ENCODE peak calls at places on chromosomes 13 and 19, in eight cellular contexts. Q is stomach; R is BJ; G is SK-N-MC; I is CD8-positive, alpha-beta T cell; A is astrocyte of the cerebellum; D is neuronal stem cell; X is tibial nerve. K is an unnamed sample.

GRCh38 chr13:50599046-50599445 is 244.4 kb downstream of the DLEU7 start:
- DNase-seq in Q (no peak), R (no peak), G (no peak), I (no peak), A (no peak), D (no peak), X (no peak), K (no peak)

GRCh38 chr13:36866232-36866631 is 47.2 kb downstream of the RFXAP start:
- DNase-seq in Q (no peak), R (no peak), G (no peak), I (no peak), A (no peak), D (no peak), X (no peak), K (no peak)

GRCh38 chr19:46944123-46944718 is 75.4 kb upstream of the NPAS1 start:
- DNase-seq in Q (no peak), R (no peak), G (no peak), I (no peak), A (no peak), D (no peak), X (no peak), K (no peak)

GRCh38 chr19:35162471-35163326 is 8.2 kb downstream of the FXYD5 start:
- DNase-seq in Q (no peak), R (no peak), G (no peak), I (no peak), A (peak), D (no peak), X (no peak), K (no peak)

GRCh38 chr13:22801402-22802003 is 379.3 kb upstream of the SGCG start:
- DNase-seq in Q (no peak), R (no peak), G (no peak), I (no peak), A (no peak), D (no peak), X (no peak), K (no peak)

GRCh38 chr19:33376423-33376822 is 2.9 kb downstream of the CEBPG start:
- DNase-seq in Q (peak), R (peak), G (no peak), I (no peak), A (peak), D (no peak), X (peak), K (peak)

GRCh38 chr19:41309225-41310030 is 544 bp upstream of the CCDC97 start:
- DNase-seq in Q (no peak), R (no peak), G (no peak), I (no peak), A (no peak), D (no peak), X (no peak), K (no peak)

GRCh38 chr19:7787141-7787540 is 24.1 kb downstream of the CLEC4M start:
- DNase-seq in Q (no peak), R (no peak), G (no peak), I (no peak), A (no peak), D (no peak), X (no peak), K (no peak)

GRCh38 chr19:55096061-55096701 is 20.5 kb downstream of the EPS8L1 start:
- DNase-seq in Q (no peak), R (no peak), G (no peak), I (no peak), A (no peak), D (no peak), X (no peak), K (no peak)

GRCh38 chr13:113483504-113484287 is 6.8 kb downstream of the DCUN1D2 start:
- DNase-seq in Q (no peak), R (no peak), G (no peak), I (no peak), A (no peak), D (no peak), X (no peak), K (no peak)

GRCh38 chr19:3494051-3494450 is 6.4 kb downstream of the DOHH start:
- DNase-seq in Q (peak), R (no peak), G (no peak), I (peak), A (no peak), D (no peak), X (no peak), K (no peak)

GRCh38 chr19:46542428-46543230 is 47.0 kb upstream of the PNMA8B start:
- DNase-seq in Q (peak), R (peak), G (peak), I (peak), A (peak), D (peak), X (peak), K (peak)

GRCh38 chr19:52942371-52943133 is 19.3 kb upstream of the ZNF888 start:
- DNase-seq in Q (peak), R (peak), G (peak), I (peak), A (no peak), D (peak), X (peak), K (no peak)

GRCh38 chr13:40982772-40983171 is 36.3 kb downstream of the ELF1 start:
- DNase-seq in Q (no peak), R (no peak), G (peak), I (peak), A (peak), D (no peak), X (no peak), K (no peak)

GRCh38 chr19:55563261-55563690 is 17.4 kb downstream of the ZNF579 start:
- DNase-seq in Q (peak), R (no peak), G (no peak), I (no peak), A (no peak), D (no peak), X (no peak), K (no peak)

GRCh38 chr13:27131202-27131623 is 40.4 kb downstream of the USP12 start:
- DNase-seq in Q (no peak), R (no peak), G (no peak), I (peak), A (no peak), D (no peak), X (no peak), K (no peak)

GRCh38 chr19:37990362-37990761 is 83.4 kb downstream of the SIPA1L3 start:
- DNase-seq in Q (no peak), R (no peak), G (no peak), I (no peak), A (no peak), D (no peak), X (no peak), K (no peak)

GRCh38 chr19:30896551-30896950 is 452.7 kb downstream of the TSHZ3 start:
- DNase-seq in Q (no peak), R (no peak), G (no peak), I (no peak), A (no peak), D (no peak), X (no peak), K (no peak)

GRCh38 chr19:3868770-3869456 is at the start of gene ZFR2:
- DNase-seq in Q (no peak), R (no peak), G (no peak), I (peak), A (no peak), D (no peak), X (no peak), K (no peak)

GRCh38 chr13:84607614-84608013 is 725.3 kb upstream of the SLITRK1 start:
- DNase-seq in Q (no peak), R (peak), G (no peak), I (no peak), A (peak), D (no peak), X (no peak), K (peak)

GRCh38 chr19:57887195-57887941 is 1.5 kb downstream of the ZNF814 start:
- DNase-seq in Q (no peak), R (no peak), G (no peak), I (no peak), A (no peak), D (peak), X (no peak), K (no peak)

GRCh38 chr13:38635030-38635429 is 51.8 kb upstream of the FREM2 start:
- DNase-seq in Q (no peak), R (no peak), G (no peak), I (no peak), A (no peak), D (no peak), X (no peak), K (no peak)

GRCh38 chr13:34967851-34968562 is 25.9 kb downstream of the NBEA start:
- DNase-seq in Q (no peak), R (no peak), G (no peak), I (no peak), A (no peak), D (no peak), X (no peak), K (no peak)

GRCh38 chr13:40377783-40378182 is 288.7 kb downstream of the FOXO1 start:
- DNase-seq in Q (no peak), R (no peak), G (no peak), I (peak), A (no peak), D (no peak), X (no peak), K (no peak)

GRCh38 chr19:33277434-33277833 is 24.9 kb downstream of the CEBPA start:
- DNase-seq in Q (no peak), R (no peak), G (no peak), I (no peak), A (no peak), D (no peak), X (no peak), K (no peak)

GRCh38 chr13:100594255-100594654 is 5.7 kb upstream of the GGACT start:
- DNase-seq in Q (no peak), R (no peak), G (no peak), I (no peak), A (no peak), D (no peak), X (no peak), K (no peak)

GRCh38 chr19:2087621-2088100 is 8.5 kb downstream of the MOB3A start:
- DNase-seq in Q (no peak), R (no peak), G (no peak), I (peak), A (no peak), D (no peak), X (no peak), K (no peak)

GRCh38 chr13:47908200-47908902 is 92.7 kb downstream of the SUCLA2 start:
- DNase-seq in Q (no peak), R (no peak), G (no peak), I (no peak), A (peak), D (no peak), X (no peak), K (peak)

GRCh38 chr13:91710733-91711132 is 312.3 kb downstream of the GPC5 start:
- DNase-seq in Q (no peak), R (no peak), G (no peak), I (no peak), A (no peak), D (no peak), X (no peak), K (no peak)

GRCh38 chr13:38463047-38463446 is 113.4 kb downstream of the UFM1 start:
- DNase-seq in Q (no peak), R (no peak), G (no peak), I (no peak), A (no peak), D (no peak), X (no peak), K (no peak)

GRCh38 chr13:27036236-27036981 is 135.2 kb downstream of the USP12 start:
- DNase-seq in Q (no peak), R (no peak), G (no peak), I (no peak), A (no peak), D (no peak), X (no peak), K (no peak)

GRCh38 chr19:5398693-5399057 is 56.5 kb upstream of the ZNRF4 start:
- DNase-seq in Q (no peak), R (no peak), G (no peak), I (no peak), A (no peak), D (no peak), X (no peak), K (no peak)
- H3K4me3 ChIP-seq in Q (no peak), R (no peak), G (no peak), I (no peak), A (no peak), D (no peak), X (no peak), K (no peak)

DNA sequence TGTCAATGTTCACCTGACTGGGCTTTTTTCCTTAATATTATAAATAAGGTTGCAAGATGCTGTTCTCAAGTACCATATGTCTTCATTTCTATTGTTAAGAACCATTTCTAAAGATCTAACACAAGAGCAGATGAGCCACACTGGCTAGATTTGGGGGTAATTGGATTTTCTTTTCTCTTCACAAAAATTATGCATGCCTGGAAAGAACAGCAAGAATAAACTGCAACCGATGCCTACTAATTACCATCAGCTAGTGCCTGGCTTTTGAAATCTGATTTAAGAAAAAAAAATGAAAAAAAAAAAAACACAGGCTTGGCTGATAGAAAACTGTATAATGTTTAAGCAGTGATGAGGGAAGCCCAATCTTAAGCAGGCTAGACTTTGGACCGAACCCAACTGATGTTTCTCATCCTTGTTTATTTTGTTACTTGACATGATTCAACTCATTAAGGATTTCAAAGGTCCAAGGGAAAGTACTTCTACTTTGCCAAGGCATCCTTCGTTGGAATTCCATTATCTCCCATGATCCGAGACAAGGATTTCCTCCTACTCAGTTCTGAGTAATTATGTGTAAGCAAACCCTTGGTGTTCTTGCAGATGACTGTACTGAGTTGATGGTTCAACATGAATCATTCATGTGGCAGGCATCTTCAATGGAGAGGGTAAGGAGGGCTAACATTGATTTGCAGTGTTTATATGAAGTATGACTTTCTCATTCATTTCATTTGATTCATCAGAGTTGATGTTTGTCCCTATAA is 300.5 kb downstream of the SPRY2 start:
- DNase-seq in Q (no peak), R (peak), G (no peak), I (no peak), A (peak), D (no peak), X (no peak), K (peak)
- H3K4me3 ChIP-seq in Q (no peak), R (no peak), G (no peak), I (no peak), A (no peak), D (no peak), X (no peak), K (no peak)

GRCh38 chr13:108777421-108778420 is 148.3 kb downstream of the MYO16 start:
- DNase-seq in Q (no peak), R (no peak), G (peak), I (no peak), A (peak), D (peak), X (no peak), K (peak)

GRCh38 chr13:108776650-108777049 is 147.2 kb downstream of the MYO16 start:
- DNase-seq in Q (no peak), R (no peak), G (no peak), I (no peak), A (no peak), D (no peak), X (no peak), K (no peak)

GRCh38 chr13:108780706-108781105 is 151.3 kb downstream of the MYO16 start:
- DNase-seq in Q (no peak), R (no peak), G (no peak), I (no peak), A (no peak), D (no peak), X (no peak), K (no peak)

GRCh38 chr13:108779308-108779707 is 149.9 kb downstream of the MYO16 start:
- DNase-seq in Q (no peak), R (no peak), G (no peak), I (no peak), A (no peak), D (no peak), X (no peak), K (no peak)
- H3K4me3 ChIP-seq in Q (no peak), R (no peak), G (no peak), I (no peak), A (no peak), D (no peak), X (no peak), K (no peak)

DNA sequence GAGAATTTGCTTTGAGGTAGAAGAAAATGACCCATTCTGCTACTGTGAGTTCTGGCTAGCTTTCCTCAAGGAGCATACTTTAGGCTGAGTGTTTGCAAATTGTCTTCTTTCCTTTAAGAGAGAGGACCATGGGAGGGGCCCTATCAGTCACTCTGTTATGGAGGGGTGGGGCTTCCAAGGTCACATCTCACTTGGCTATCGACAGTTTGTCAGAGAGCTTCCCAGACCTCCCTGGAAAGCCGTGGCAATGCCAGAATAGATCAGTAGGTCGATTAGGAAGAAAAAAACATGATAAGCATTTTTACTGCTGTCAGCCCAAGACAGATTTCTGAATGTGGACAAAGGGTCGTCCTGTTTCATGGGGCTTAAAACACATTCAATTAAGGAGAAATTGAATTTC is 93.3 kb downstream of the OXGR1 start:
- DNase-seq in Q (no peak), R (no peak), G (no peak), I (no peak), A (no peak), D (no peak), X (no peak), K (no peak)
- H3K4me3 ChIP-seq in Q (no peak), R (no peak), G (no peak), I (no peak), A (no peak), D (no peak), X (no peak), K (no peak)

GRCh38 chr19:18229915-18230314 is 3.7 kb upstream of the PDE4C start:
- DNase-seq in Q (no peak), R (no peak), G (no peak), I (no peak), A (no peak), D (no peak), X (no peak), K (no peak)

GRCh38 chr19:18232540-18233223 is 6.4 kb upstream of the PDE4C start:
- DNase-seq in Q (no peak), R (no peak), G (no peak), I (no peak), A (no peak), D (peak), X (no peak), K (no peak)

GRCh38 chr19:18231775-18232174 is 5.5 kb upstream of the PDE4C start:
- DNase-seq in Q (no peak), R (no peak), G (peak), I (no peak), A (no peak), D (no peak), X (no peak), K (no peak)

GRCh38 chr19:18229474-18229873 is 3.2 kb upstream of the PDE4C start:
- DNase-seq in Q (no peak), R (no peak), G (no peak), I (no peak), A (no peak), D (no peak), X (no peak), K (no peak)

DNA sequence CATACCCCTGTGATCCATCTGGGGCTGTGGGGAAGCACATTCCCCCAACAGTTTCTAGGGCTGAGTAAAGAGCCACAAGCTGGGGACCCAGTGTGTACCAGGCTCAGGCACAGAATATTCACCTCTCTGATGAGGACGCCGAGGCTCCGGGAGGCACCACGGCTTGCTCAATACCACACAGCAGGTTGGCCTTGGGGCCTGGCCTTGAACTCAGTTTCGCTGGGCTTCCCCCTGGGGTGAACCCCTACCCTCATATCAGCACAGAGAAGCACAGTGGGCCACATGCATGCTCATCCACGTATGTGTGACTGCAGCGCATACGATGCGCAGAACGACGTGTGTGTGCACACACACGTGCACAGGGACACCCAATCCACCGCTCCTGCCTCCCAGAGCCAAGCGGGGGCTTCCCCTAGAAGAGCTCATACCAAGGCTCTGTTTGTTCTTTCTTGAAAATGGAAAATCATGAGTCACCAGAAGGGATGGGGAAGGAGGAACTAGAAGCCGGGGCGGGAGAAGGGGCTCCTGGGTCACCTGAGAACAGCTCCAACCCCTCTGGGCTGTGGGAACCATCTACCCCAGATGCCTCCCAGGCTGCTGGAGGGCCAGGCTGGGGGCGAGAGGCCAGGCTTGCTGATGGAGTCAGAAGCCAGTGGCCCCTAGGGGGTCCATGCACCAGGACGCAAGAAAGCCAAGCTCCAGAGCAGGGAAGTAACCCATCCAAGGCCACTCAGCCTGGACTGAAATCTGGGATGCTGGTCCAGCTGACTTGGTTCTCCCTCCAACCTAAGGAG is 4.9 kb upstream of the PDE4C start:
- DNase-seq in Q (no peak), R (no peak), G (no peak), I (no peak), A (no peak), D (no peak), X (no peak), K (no peak)
- H3K4me3 ChIP-seq in Q (no peak), R (no peak), G (no peak), I (no peak), A (no peak), D (no peak), X (no peak), K (no peak)